ENCODE peak calls at places on chromosomes 1 and 21, in four cellular contexts. E is SK-N-SH, N is PC-3, W is H9. U is an unnamed sample.

GRCh38 chr1:162977944-162978568 is 91.1 kb upstream of the RGS4 start:
- DNase-seq in E (peak; percentile 36), N (no peak), W (no peak), U (no peak)

GRCh38 chr1:163170975-163171676 is 31.6 kb downstream of the RGS5 start:
- DNase-seq in E (no peak), N (peak; percentile 64), W (no peak), U (no peak)

GRCh38 chr1:21280011-21280471 is 10.2 kb downstream of the ECE1 start:
- DNase-seq in E (no peak), N (no peak), W (no peak), U (no peak)

GRCh38 chr1:232704256-232704655 is 74.3 kb upstream of the SIPA1L2 start:
- DNase-seq in E (no peak), N (no peak), W (no peak), U (no peak)

GRCh38 chr1:202954057-202954745 is 3.9 kb downstream of the ADIPOR1 start:
- DNase-seq in E (no peak), N (peak; percentile 49), W (no peak), U (no peak)

GRCh38 chr1:207248544-207249206 is 72.8 kb upstream of the CD55 start:
- DNase-seq in E (no peak), N (no peak), W (no peak), U (no peak)

GRCh38 chr1:36638268-36638667 is 155.6 kb upstream of the CSF3R start:
- DNase-seq in E (no peak), N (no peak), W (no peak), U (no peak)

GRCh38 chr1:43947061-43947889 is 525 bp downstream of the IPO13 start:
- DNase-seq in E (no peak), N (no peak), W (no peak), U (no peak)

GRCh38 chr1:202199141-202199889 is 5.7 kb downstream of the LGR6 start:
- DNase-seq in E (no peak), N (no peak), W (no peak), U (no peak)

GRCh38 chr1:228543396-228543795 is 56.2 kb downstream of the RNF187 start:
- DNase-seq in E (no peak), N (no peak), W (no peak), U (no peak)

GRCh38 chr1:29332204-29332603 is 95.9 kb downstream of the PTPRU start:
- DNase-seq in E (no peak), N (peak; percentile 60), W (peak; percentile 76), U (peak; percentile 90)

GRCh38 chr1:203325418-203326091 is 20.2 kb downstream of the BTG2 start:
- DNase-seq in E (no peak), N (no peak), W (no peak), U (no peak)

GRCh38 chr1:76106719-76107235 is 32.2 kb downstream of the ST6GALNAC3 start:
- DNase-seq in E (no peak), N (no peak), W (no peak), U (no peak)

GRCh38 chr21:16071082-16071481 is 341.3 kb downstream of the USP25 start:
- DNase-seq in E (peak; percentile 36), N (no peak), W (no peak), U (no peak)

GRCh38 chr21:44024257-44024656 is 12.1 kb downstream of the TRAPPC10 start:
- DNase-seq in E (no peak), N (no peak), W (no peak), U (no peak)

DNA sequence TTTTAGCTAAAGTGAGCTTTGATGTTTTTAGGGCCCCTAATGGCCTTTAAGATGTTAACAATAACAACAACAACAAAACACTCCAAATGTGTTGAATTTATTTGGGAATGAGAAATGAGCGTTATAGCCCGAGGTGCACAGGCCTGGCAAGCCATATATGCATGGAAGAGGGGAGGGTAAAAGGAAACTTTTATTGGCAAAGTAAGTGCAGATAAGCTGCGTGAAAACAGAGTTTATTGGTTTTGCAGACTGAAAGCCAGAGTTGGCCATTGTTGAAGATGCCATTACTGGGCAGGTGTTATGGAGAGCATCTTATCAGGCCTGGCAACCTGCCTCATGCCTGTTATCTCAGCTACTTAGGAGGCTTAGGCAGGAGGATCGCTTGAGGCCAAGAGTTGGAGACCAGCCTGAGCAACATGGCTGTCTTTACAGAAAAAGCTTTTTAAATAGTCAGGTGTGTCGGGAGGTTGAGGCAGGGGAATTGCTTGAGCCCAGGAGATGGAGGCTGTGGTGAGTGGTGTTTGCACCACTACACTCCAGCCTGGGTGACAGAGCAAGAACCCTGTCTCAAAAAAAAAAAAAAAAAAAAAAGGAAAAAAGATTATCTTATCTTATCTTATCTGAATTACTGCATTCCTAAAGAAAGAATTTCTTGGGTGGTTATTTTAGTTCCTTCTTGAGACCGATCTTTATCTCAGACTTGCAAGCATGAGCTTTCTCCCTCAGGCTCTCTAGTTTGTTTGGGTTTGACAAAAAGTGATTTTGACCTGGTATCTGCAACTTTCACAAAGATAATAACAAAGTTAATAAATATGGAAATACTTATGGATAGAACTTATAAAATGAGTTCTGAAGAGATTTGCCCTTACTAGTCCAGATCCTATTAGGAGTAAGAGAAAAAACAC is 1.7 kb downstream of the PATJ start:
- DNase-seq in E (no peak), N (no peak), W (no peak), U (peak; percentile 66)
- H3K9ac ChIP-seq in E (no peak overlapping the region), N (peak overlapping the region; percentile 83), W (no peak overlapping the region), U (peak overlapping the region; percentile 60)

GRCh38 chr1:47547753-47548152 is 109.9 kb downstream of the FOXD2 start:
- DNase-seq in E (no peak), N (no peak), W (no peak), U (peak; percentile 65)
- H3K27ac ChIP-seq in E (no peak overlapping the region), N (no peak overlapping the region), W (no peak overlapping the region), U (no peak overlapping the region)

DNA sequence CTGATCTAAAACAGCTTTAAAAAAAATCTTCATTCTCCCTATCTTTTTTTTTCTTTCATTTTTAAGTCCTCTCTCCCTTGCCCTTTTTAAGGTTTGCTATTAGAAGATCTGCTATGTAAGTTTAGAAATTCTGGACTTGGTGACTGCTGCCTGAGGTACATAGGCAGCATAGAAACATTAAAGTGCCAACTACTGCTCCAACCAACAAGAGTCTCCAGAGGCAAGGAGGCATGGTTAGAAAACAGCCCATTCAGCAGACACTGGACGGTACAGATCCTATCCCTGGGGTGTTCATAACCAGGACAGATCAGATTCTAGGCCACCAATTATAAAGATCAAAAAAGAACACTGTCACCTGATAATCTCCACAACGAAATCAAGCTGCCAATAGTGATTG is 36.6 kb downstream of the GPR3 start:
- DNase-seq in E (no peak), N (no peak), W (no peak), U (no peak)
- H3K4me1 ChIP-seq in E (no peaks in the 10 kb centered on the region), N (no peaks in the 10 kb centered on the region), W (peaks cover 15% of the 10 kb centered on the region), U (peaks cover 24% of the 10 kb centered on the region)

GRCh38 chr21:33587792-33588484 is 546 bp downstream of the DONSON start:
- DNase-seq in E (no peak), N (peak; percentile 26), W (peak; percentile 44), U (peak; percentile 76)

GRCh38 chr21:33584455-33584854 is 4.0 kb downstream of the DONSON start:
- DNase-seq in E (no peak), N (no peak), W (no peak), U (no peak)

GRCh38 chr21:33588485-33589335 is at the start of gene DONSON:
- DNase-seq in E (peak; percentile 99), N (peak; percentile 87), W (peak; percentile 92), U (peak; percentile 96)

GRCh38 chr21:33586927-33587326 is 1.6 kb downstream of the DONSON start:
- DNase-seq in E (no peak), N (no peak), W (no peak), U (no peak)
- H3K9ac ChIP-seq in E (peak overlapping the region; percentile 87), N (peak overlapping the region; percentile 95), W (peak overlapping the region; percentile 9), U (no peak overlapping the region)

DNA sequence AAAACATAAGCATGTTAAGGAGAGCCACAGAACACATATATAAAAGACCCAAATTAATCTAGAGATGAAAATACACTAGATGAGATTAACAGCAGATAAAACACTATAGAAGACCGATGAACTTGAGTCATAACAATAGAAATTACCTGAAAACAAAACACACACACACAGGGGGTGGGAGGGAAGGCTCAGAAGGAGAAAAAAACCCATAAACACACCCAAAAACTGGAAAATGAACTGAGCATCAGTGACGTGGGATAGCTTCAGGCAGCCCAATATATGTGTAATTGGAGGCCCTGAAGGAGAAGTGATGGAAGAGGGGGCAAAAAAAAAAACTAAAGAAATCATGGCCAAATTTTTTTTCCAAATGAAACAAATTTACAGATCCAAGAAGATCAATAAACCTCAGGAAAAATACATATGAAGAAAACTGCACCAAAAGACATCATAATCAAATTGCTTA is 11.4 kb downstream of the ALDH9A1 start:
- DNase-seq in E (no peak), N (no peak), W (no peak), U (no peak)
- H3K27ac ChIP-seq in E (no peak overlapping the region), N (no peak overlapping the region), W (no peak overlapping the region), U (no peak overlapping the region)

DNA sequence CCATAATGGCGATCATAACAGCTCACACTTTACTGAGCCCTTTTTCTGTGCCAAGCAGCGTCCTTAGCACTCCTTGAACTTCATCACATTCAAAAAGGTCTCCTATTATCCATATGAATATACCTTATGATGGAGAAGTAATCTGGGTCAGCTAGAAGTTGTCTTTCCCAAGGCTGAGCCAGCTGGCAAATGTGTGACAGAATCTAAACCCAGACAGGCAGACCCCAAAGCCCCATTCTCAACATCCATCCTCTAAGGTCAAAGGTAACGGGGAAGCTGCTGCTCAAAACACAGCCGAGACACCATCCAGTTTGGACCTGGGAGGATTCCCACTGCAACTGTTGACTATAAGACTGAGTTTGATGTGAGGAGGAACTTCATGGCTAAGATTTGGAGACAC is 249.6 kb downstream of the PRDM2 start:
- DNase-seq in E (no peak), N (no peak), W (no peak), U (no peak)
- H3K4me1 ChIP-seq in E (no peaks in the 10 kb centered on the region), N (no peaks in the 10 kb centered on the region), W (no peaks in the 10 kb centered on the region), U (peaks cover 4% of the 10 kb centered on the region)

GRCh38 chr1:2539312-2539907 is 9.3 kb upstream of the HES5 start:
- DNase-seq in E (no peak), N (peak; percentile 47), W (peak; percentile 79), U (peak; percentile 93)
- H3K9ac ChIP-seq in E (no peak overlapping the region), N (no peak overlapping the region), W (no peak overlapping the region), U (no peak overlapping the region)

GRCh38 chr1:227365473-227366067 is 47.3 kb upstream of the CDC42BPA start:
- DNase-seq in E (no peak), N (no peak), W (no peak), U (no peak)
- H3K27ac ChIP-seq in E (no peak overlapping the region), N (no peak overlapping the region), W (no peak overlapping the region), U (no peak overlapping the region)

DNA sequence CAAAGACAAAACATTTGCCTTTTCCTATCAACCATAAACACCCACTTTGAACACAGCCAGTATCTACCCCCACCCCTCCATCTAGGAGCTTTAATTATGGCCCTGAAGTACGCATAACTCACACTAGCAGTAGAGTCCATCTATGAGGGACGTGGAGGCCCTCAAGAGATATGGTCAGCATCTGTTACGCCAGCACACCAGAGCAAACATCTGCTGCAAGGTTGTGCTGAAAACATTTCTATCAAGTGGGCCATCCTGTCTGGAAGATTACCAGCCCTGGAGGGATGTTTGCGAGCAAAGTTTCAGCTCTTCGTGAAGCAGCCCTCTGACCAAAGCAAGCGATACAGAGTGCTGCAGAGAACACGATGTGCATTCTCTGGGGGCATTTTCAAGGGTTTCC is 74.6 kb downstream of the SLC45A1 start:
- DNase-seq in E (peak; percentile 61), N (no peak), W (no peak), U (no peak)
- H3K4me1 ChIP-seq in E (peaks cover 31% of the 10 kb centered on the region), N (peaks cover 45% of the 10 kb centered on the region), W (peaks cover 19% of the 10 kb centered on the region), U (peaks cover 8% of the 10 kb centered on the region)

U was measured in endodermal cell.